ENCODE peak calls at places on chromosome 22, in four cellular contexts. K, G, H and M are unnamed samples. For H3K27me3 and H3K9me3, the result is how much of the 10 kb centered on the place peaks cover.

GRCh38 chr22:44463151-44463550 is 34.9 kb downstream of the RTL6 start:
- DNase-seq in G (no peak), K (no peak), H (no peak), M (no peak)

GRCh38 chr22:25282346-25282670 is 62.9 kb downstream of the CRYBB2 start:
- DNase-seq in K (no peak), G (no peak), H (no peak), M (no peak)

GRCh38 chr22:25780673-25781072 is 38.7 kb downstream of the MYO18B start:
- DNase-seq in H (no peak), G (no peak), K (no peak), M (no peak)

GRCh38 chr22:36332623-36333331 is 55.0 kb downstream of the MYH9 start:
- DNase-seq in K (no peak), H (peak), G (no peak), M (no peak)

GRCh38 chr22:25380141-25380747 is 160.8 kb downstream of the CRYBB2 start:
- DNase-seq in G (no peak), K (no peak), H (no peak), M (no peak)

GRCh38 chr22:35684270-35684700 is 33.4 kb upstream of the APOL5 start:
- DNase-seq in K (peak), H (peak), G (peak), M (no peak)

GRCh38 chr22:50604256-50604580 is 3.6 kb downstream of the MAPK8IP2 start:
- DNase-seq in G (no peak), K (no peak), H (no peak), M (no peak)

GRCh38 chr22:44220727-44221680 is 40.3 kb downstream of the PARVG start:
- DNase-seq in K (no peak), G (no peak), H (no peak), M (no peak)

GRCh38 chr22:36164621-36165020 is 4.1 kb upstream of the APOL3 start:
- DNase-seq in K (no peak), H (no peak), G (no peak), M (no peak)

GRCh38 chr22:45129703-45130524 is 33.8 kb upstream of the NUP50 start:
- DNase-seq in H (no peak), K (no peak), G (no peak), M (no peak)

GRCh38 chr22:36152088-36152487 is 8.5 kb downstream of the APOL3 start:
- DNase-seq in H (no peak), K (no peak), G (no peak), M (no peak)

GRCh38 chr22:36467946-36468345 is 13.5 kb downstream of the TXN2 start:
- DNase-seq in G (peak), K (no peak), H (peak), M (peak)

GRCh38 chr22:40434745-40435144 is 64.4 kb downstream of the SGSM3 start:
- DNase-seq in G (no peak), H (no peak), K (no peak), M (no peak)

GRCh38 chr22:45626198-45626651 is 45.4 kb upstream of the ATXN10 start:
- DNase-seq in G (no peak), H (no peak), K (no peak), M (no peak)

GRCh38 chr22:27880778-27881394 is 38.2 kb downstream of the PITPNB start:
- DNase-seq in K (peak), H (peak), G (peak), M (peak)

GRCh38 chr22:30841264-30841663 is 127.3 kb downstream of the MORC2 start:
- DNase-seq in G (no peak), H (no peak), K (no peak), M (no peak)

GRCh38 chr22:22390989-22391388 is 117.6 kb downstream of the ZNF280B start:
- DNase-seq in G (no peak), K (no peak), H (no peak), M (no peak)

GRCh38 chr22:19590696-19591095 is 66.5 kb upstream of the CLDN5 start:
- DNase-seq in G (no peak), K (no peak), H (no peak), M (no peak)

GRCh38 chr22:35648066-35649025 is at the start of gene APOL6:
- DNase-seq in H (peak), K (peak), G (peak), M (peak)

GRCh38 chr22:36017661-36018091 is 10.9 kb downstream of the RBFOX2 start:
- DNase-seq in H (no peak), G (no peak), K (no peak), M (no peak)

GRCh38 chr22:22408731-22409696 is 99.5 kb downstream of the ZNF280B start:
- DNase-seq in K (peak), H (peak), G (peak), M (no peak)

GRCh38 chr22:23419151-23419550 is 160.9 kb downstream of the IGLL1 start:
- DNase-seq in H (no peak), G (no peak), K (no peak), M (no peak)

GRCh38 chr22:50356186-50356585 is 13.1 kb downstream of the PPP6R2 start:
- DNase-seq in H (no peak), G (no peak), K (no peak), M (no peak)

GRCh38 chr22:39610246-39610645 is 39.7 kb downstream of the CACNA1I start:
- DNase-seq in G (no peak), K (no peak), H (no peak), M (no peak)

GRCh38 chr22:35638408-35638807 is 9.8 kb upstream of the APOL6 start:
- DNase-seq in K (peak), H (peak), G (peak), M (peak)

GRCh38 chr22:45870011-45870410 is 107.0 kb downstream of the WNT7B start:
- DNase-seq in G (no peak), H (no peak), K (no peak), M (no peak)

GRCh38 chr22:19177164-19178064 is 1.1 kb downstream of the SLC25A1 start:
- DNase-seq in K (peak), H (peak), G (peak), M (no peak)

GRCh38 chr22:27686534-27686933 is 115.0 kb downstream of the MN1 start:
- DNase-seq in H (peak), G (peak), K (no peak), M (peak)

DNA sequence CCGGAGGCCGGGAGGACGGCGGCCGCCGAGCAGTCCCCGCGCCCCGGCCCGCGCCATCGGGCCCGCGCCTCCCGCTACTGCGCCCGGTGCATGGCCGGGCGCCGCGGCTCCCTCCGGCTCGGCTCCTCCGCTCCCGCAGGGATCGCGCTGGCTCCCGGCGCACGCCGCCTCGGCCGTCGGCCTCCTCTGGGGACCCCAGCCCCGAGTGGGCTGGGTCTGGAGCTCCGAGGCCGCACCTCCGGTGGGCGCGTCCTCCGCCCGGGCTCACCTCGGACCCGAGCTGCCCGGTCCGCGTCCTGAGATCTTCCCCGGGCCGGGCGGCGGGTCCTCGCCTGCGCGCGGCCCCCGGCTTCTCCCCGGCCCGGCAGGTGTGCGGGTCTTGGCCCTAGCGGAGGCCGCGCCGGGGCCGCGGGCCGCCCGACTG is 251 bp downstream of the SHISA8 start:
- DNase-seq in H (no peak), G (no peak), K (peak), M (no peak)
- H3K27me3 ChIP-seq in H (half or more), G (under half), K (half or more), M (under half)

DNA sequence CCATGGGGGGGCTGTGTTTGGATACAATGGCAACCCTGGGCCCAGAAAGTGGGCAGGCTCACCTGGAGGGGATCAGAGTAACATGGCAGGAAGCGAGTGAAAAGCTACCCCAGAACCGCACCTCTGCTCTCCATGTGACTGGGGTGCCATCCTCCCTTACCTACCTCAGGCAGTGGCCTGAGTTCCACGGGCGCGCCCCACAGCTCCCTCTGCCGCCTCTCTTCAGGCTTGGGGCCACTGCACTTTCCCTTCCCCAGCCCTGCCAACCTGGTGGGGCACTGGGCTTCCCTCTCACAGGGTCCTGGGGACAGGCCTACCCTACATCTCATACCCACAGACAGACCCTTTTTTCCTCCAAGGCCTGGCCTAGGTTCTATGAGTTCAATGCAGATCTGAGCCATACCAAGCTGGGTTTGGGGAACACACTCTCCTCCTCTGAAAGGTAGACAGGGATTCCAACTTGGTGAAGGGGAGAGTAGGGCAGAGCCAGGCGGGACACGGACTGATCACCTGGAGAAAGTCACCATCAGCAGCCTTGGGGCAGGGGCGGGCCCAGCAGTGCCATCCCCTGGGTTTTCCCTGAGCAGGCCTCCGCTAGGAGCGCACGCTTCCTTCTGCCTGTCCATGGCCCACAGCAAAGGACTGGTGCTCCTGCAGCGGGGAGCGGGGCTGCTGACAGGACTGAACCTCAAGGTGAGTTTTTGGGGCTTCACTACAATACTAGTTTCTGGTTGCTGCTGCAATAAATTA is 7.1 kb downstream of the GALR3 start:
- DNase-seq in K (no peak), H (no peak), G (no peak), M (no peak)
- H3K4me3 ChIP-seq in K (no peak), H (no peak), G (no peak), M (no peak)

GRCh38 chr22:33864723-33865130 is 55.5 kb downstream of the LARGE1 start:
- DNase-seq in K (no peak), H (peak), G (peak), M (no peak)
- H3K9me3 ChIP-seq in K (under half), H (under half), G (under half), M (under half)

GRCh38 chr22:43211941-43212433 is 25.1 kb upstream of the TTLL12 start:
- DNase-seq in K (no peak), G (no peak), H (no peak), M (no peak)
- H3K27me3 ChIP-seq in K (under half), G (under half), H (under half), M (under half)

GRCh38 chr22:37697540-37697835 is 640 bp downstream of the TRIOBP start:
- DNase-seq in G (no peak), K (no peak), H (no peak), M (no peak)
- H3K4me3 ChIP-seq in G (no peak), K (peak), H (no peak), M (no peak)

GRCh38 chr22:11360632-11361031 is 4167.4 kb upstream of the OR11H1 start:
- DNase-seq in H (no peak), G (no peak), K (no peak), M (no peak)
- H3K9me3 ChIP-seq in H (under half), G (under half), K (half or more), M (under half)

DNA sequence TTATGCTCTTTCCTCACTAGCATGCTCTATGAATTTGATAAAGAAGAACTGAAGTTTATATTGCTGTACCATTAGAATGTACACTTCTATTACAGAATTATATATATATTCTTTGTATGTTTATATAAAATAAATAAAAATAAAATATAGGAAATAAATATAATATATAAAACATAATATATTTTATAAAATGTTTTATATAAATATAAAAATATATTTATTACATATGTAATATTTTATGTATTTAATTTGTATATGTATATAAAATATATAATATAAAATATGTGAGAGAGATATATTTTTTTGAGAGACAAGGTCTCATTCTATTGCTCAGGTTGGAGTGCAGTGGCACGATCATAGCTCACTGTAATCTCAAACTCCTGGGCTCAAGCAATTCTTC is 18.3 kb upstream of the RTCB start:
- DNase-seq in G (no peak), H (no peak), K (no peak), M (no peak)
- H3K27me3 ChIP-seq in G (under half), H (under half), K (half or more), M (under half)

GRCh38 chr22:17214416-17215043 is 4.7 kb downstream of the ADA2 start:
- DNase-seq in K (no peak), H (no peak), G (no peak), M (no peak)

GRCh38 chr22:17213976-17214375 is 5.3 kb downstream of the ADA2 start:
- DNase-seq in G (peak), H (peak), K (peak), M (peak)

GRCh38 chr22:17222503-17222902 is 3.3 kb upstream of the ADA2 start:
- DNase-seq in H (no peak), K (no peak), G (no peak), M (no peak)

GRCh38 chr22:17217179-17217578 is 2.1 kb downstream of the ADA2 start:
- DNase-seq in H (no peak), G (no peak), K (peak), M (no peak)

GRCh38 chr22:17218341-17218740 is 894 bp downstream of the ADA2 start:
- DNase-seq in H (no peak), K (no peak), G (no peak), M (no peak)
- H3K4me3 ChIP-seq in H (no peak), K (no peak), G (no peak), M (no peak)

GRCh38 chr22:47196493-47196849 is 434.0 kb downstream of the TBC1D22A start:
- DNase-seq in H (no peak), K (no peak), G (no peak), M (no peak)
- H3K9me3 ChIP-seq in H (under half), K (under half), G (under half), M (under half)

DNA sequence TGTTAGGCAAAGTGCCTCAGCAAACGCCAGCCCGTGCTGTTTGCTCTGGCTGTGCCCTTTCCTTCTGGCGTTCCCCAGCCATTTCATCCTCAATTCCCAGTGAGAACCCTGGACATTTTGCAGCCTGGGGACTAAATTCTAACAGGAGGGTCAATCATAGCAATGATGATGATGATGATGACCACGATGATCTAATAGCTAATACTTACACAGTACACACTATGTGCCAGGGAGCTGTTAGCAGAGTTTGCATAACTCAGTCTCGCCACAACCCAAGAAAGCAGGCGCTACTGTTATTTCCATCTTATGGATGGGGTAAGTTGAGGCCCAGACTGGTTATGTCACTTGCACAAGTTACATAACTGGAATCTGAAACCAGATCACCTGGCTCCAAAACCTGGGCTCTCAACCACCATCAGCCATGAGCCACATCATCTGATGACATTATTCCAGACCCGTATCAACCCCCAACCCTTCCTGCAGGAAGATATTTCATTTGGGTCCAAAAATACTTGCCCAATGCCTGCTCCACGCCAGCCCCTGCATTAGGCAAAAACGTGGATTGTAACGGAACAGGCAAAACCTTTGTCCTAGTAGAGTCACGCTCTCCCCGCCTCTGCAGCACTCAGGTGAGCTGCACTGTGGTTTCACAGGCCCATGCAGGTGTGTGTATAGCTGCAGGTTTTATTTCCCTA is 132.6 kb upstream of the SERPIND1 start:
- DNase-seq in H (no peak), K (no peak), G (no peak), M (no peak)
- H3K27me3 ChIP-seq in H (half or more), K (under half), G (half or more), M (under half)